ENCODE peak calls at places on chromosomes 4 and X, in eight cellular contexts. One of them, this sample, is unnamed.

GRCh38 chrX:118548831-118549230 is 53.2 kb downstream of the DOCK11 start:
- DNase-seq in glutamatergic neuron: no peak
- DNase-seq in lower leg skin: no peak
- DNase-seq in transverse colon: no peak
- DNase-seq in CD4-positive, alpha-beta T cell: no peak
- DNase-seq in lung: no peak
- DNase-seq in upper lobe of left lung: no peak
- DNase-seq in H1: no peak
- DNase-seq in this sample: no peak

GRCh38 chr4:71050809-71051208 is 57.4 kb downstream of the DCK start:
- DNase-seq in glutamatergic neuron: no peak
- DNase-seq in lower leg skin: no peak
- DNase-seq in transverse colon: no peak
- DNase-seq in CD4-positive, alpha-beta T cell: no peak
- DNase-seq in lung: no peak
- DNase-seq in upper lobe of left lung: no peak
- DNase-seq in H1: no peak
- DNase-seq in this sample: no peak

GRCh38 chrX:10077425-10078188 is 79.2 kb upstream of the CLCN4 start:
- DNase-seq in glutamatergic neuron: no peak
- DNase-seq in lower leg skin: no peak
- DNase-seq in transverse colon: no peak
- DNase-seq in CD4-positive, alpha-beta T cell: peak
- DNase-seq in lung: no peak
- DNase-seq in upper lobe of left lung: no peak
- DNase-seq in H1: no peak
- DNase-seq in this sample: no peak

GRCh38 chr4:130511776-130512175 is 1415.8 kb downstream of the C4orf33 start:
- DNase-seq in glutamatergic neuron: no peak
- DNase-seq in lower leg skin: no peak
- DNase-seq in transverse colon: no peak
- DNase-seq in CD4-positive, alpha-beta T cell: no peak
- DNase-seq in lung: no peak
- DNase-seq in upper lobe of left lung: no peak
- DNase-seq in H1: no peak
- DNase-seq in this sample: no peak

GRCh38 chr4:102858828-102859464 is 9.8 kb upstream of the CISD2 start:
- DNase-seq in glutamatergic neuron: no peak
- DNase-seq in lower leg skin: no peak
- DNase-seq in transverse colon: no peak
- DNase-seq in CD4-positive, alpha-beta T cell: no peak
- DNase-seq in lung: no peak
- DNase-seq in upper lobe of left lung: no peak
- DNase-seq in H1: no peak
- DNase-seq in this sample: no peak

GRCh38 chr4:113996599-113997177 is 17.2 kb upstream of the ARSJ start:
- DNase-seq in glutamatergic neuron: no peak
- DNase-seq in lower leg skin: no peak
- DNase-seq in transverse colon: no peak
- DNase-seq in CD4-positive, alpha-beta T cell: no peak
- DNase-seq in lung: no peak
- DNase-seq in upper lobe of left lung: no peak
- DNase-seq in H1: no peak
- DNase-seq in this sample: no peak

GRCh38 chrX:136781180-136781797 is 557 bp upstream of the ARHGEF6 start:
- DNase-seq in glutamatergic neuron: no peak
- DNase-seq in lower leg skin: no peak
- DNase-seq in transverse colon: no peak
- DNase-seq in CD4-positive, alpha-beta T cell: no peak
- DNase-seq in lung: no peak
- DNase-seq in upper lobe of left lung: no peak
- DNase-seq in H1: no peak
- DNase-seq in this sample: no peak

GRCh38 chrX:136094962-136095361 is 52.4 kb upstream of the FHL1 start:
- DNase-seq in glutamatergic neuron: no peak
- DNase-seq in lower leg skin: no peak
- DNase-seq in transverse colon: no peak
- DNase-seq in CD4-positive, alpha-beta T cell: no peak
- DNase-seq in lung: no peak
- DNase-seq in upper lobe of left lung: no peak
- DNase-seq in H1: no peak
- DNase-seq in this sample: no peak

GRCh38 chrX:43940811-43941210 is 32.4 kb downstream of the NDP start:
- DNase-seq in glutamatergic neuron: no peak
- DNase-seq in lower leg skin: no peak
- DNase-seq in transverse colon: no peak
- DNase-seq in CD4-positive, alpha-beta T cell: no peak
- DNase-seq in lung: no peak
- DNase-seq in upper lobe of left lung: no peak
- DNase-seq in H1: no peak
- DNase-seq in this sample: no peak

GRCh38 chr4:139828966-139829662 is 163.5 kb downstream of the MGST2 start:
- DNase-seq in glutamatergic neuron: no peak
- DNase-seq in lower leg skin: no peak
- DNase-seq in transverse colon: no peak
- DNase-seq in CD4-positive, alpha-beta T cell: no peak
- DNase-seq in lung: no peak
- DNase-seq in upper lobe of left lung: peak
- DNase-seq in H1: no peak
- DNase-seq in this sample: no peak

GRCh38 chr4:149634368-149634767 is 181.3 kb downstream of the IQCM start:
- DNase-seq in glutamatergic neuron: no peak
- DNase-seq in lower leg skin: no peak
- DNase-seq in transverse colon: no peak
- DNase-seq in CD4-positive, alpha-beta T cell: no peak
- DNase-seq in lung: no peak
- DNase-seq in upper lobe of left lung: no peak
- DNase-seq in H1: no peak
- DNase-seq in this sample: no peak

GRCh38 chrX:111823068-111823467 is 52.9 kb upstream of the TRPC5OS start:
- DNase-seq in glutamatergic neuron: peak
- DNase-seq in lower leg skin: no peak
- DNase-seq in transverse colon: no peak
- DNase-seq in CD4-positive, alpha-beta T cell: no peak
- DNase-seq in lung: no peak
- DNase-seq in upper lobe of left lung: no peak
- DNase-seq in H1: peak
- DNase-seq in this sample: no peak
- TF ChIP-seq CTCF in glutamatergic neuron: peak
- TF ChIP-seq CTCF in lower leg skin: no peak
- TF ChIP-seq CTCF in transverse colon: no peak
- TF ChIP-seq CTCF in CD4-positive, alpha-beta T cell: no peak
- TF ChIP-seq CTCF in lung: no peak
- TF ChIP-seq CTCF in upper lobe of left lung: no peak
- TF ChIP-seq CTCF in H1: peak
- TF ChIP-seq CTCF in this sample: no peak

GRCh38 chr4:186617921-186618320 is 62.6 kb upstream of the MTNR1A start:
- DNase-seq in glutamatergic neuron: no peak
- DNase-seq in lower leg skin: no peak
- DNase-seq in transverse colon: no peak
- DNase-seq in CD4-positive, alpha-beta T cell: no peak
- DNase-seq in lung: no peak
- DNase-seq in upper lobe of left lung: no peak
- DNase-seq in H1: no peak
- DNase-seq in this sample: no peak

GRCh38 chr4:186623546-186623945 is 68.2 kb upstream of the MTNR1A start:
- DNase-seq in glutamatergic neuron: no peak
- DNase-seq in lower leg skin: no peak
- DNase-seq in transverse colon: no peak
- DNase-seq in CD4-positive, alpha-beta T cell: no peak
- DNase-seq in lung: no peak
- DNase-seq in upper lobe of left lung: no peak
- DNase-seq in H1: no peak
- DNase-seq in this sample: no peak

GRCh38 chr4:186624951-186625350 is 69.6 kb upstream of the MTNR1A start:
- DNase-seq in glutamatergic neuron: no peak
- DNase-seq in lower leg skin: no peak
- DNase-seq in transverse colon: no peak
- DNase-seq in CD4-positive, alpha-beta T cell: no peak
- DNase-seq in lung: no peak
- DNase-seq in upper lobe of left lung: no peak
- DNase-seq in H1: no peak
- DNase-seq in this sample: no peak

GRCh38 chr4:186622788-186623464 is 67.6 kb upstream of the MTNR1A start:
- DNase-seq in glutamatergic neuron: no peak
- DNase-seq in lower leg skin: no peak
- DNase-seq in transverse colon: no peak
- DNase-seq in CD4-positive, alpha-beta T cell: no peak
- DNase-seq in lung: no peak
- DNase-seq in upper lobe of left lung: no peak
- DNase-seq in H1: no peak
- DNase-seq in this sample: no peak

DNA sequence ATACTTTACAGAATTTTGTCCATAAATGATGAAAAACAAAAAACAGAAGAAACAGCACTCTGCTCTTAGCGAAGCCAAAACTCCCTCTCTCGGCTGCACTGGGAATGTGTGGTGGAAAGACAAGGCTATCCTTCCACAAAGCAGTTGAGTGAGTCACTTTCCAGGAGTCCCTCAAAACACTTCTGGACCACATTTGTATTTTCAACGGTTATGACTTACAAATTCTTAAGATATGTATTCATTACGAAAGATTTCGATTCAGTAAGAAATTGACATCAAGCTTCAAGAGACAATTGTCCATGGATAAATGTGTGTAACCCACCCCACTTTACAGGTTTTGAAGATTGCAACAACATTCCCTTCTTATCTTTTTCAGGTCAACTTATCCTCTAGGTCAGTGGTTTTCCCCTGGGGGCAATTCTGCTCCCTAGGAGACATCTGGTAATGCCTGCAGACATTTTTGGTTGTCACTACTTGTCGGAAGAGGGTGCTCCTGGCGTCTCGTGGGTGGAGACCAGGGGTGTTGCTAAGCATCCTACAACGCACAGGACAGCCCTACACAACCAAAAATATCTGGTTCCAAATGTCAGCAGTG is 66.7 kb upstream of the MTNR1A start:
- DNase-seq in glutamatergic neuron: no peak
- DNase-seq in lower leg skin: no peak
- DNase-seq in transverse colon: no peak
- DNase-seq in CD4-positive, alpha-beta T cell: no peak
- DNase-seq in lung: no peak
- DNase-seq in upper lobe of left lung: no peak
- DNase-seq in H1: no peak
- DNase-seq in this sample: no peak
- TF ChIP-seq CTCF in glutamatergic neuron: no peak
- TF ChIP-seq CTCF in lower leg skin: no peak
- TF ChIP-seq CTCF in transverse colon: no peak
- TF ChIP-seq CTCF in CD4-positive, alpha-beta T cell: no peak
- TF ChIP-seq CTCF in lung: no peak
- TF ChIP-seq CTCF in upper lobe of left lung: no peak
- TF ChIP-seq CTCF in H1: no peak
- TF ChIP-seq CTCF in this sample: no peak

DNA sequence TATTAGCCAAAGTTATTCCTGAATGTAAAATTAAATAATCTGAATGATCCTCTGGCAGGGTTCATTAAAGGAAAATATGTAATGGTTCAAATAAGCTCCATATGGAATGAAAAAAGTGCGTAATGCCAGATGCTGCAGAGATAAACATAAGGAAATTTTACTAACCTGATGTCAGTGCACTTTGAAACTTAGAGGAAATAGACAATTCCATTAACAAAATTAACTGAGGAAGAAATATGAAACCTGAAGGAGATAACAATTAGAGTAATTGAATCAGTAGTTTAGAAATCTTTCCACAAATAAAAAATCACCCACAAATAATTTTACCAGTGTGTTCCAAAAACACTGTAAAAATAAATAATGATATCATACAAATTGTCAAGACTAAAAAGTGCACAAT is 387.5 kb downstream of the GRIA2 start:
- DNase-seq in glutamatergic neuron: no peak
- DNase-seq in lower leg skin: no peak
- DNase-seq in transverse colon: no peak
- DNase-seq in CD4-positive, alpha-beta T cell: no peak
- DNase-seq in lung: no peak
- DNase-seq in upper lobe of left lung: no peak
- DNase-seq in H1: no peak
- DNase-seq in this sample: no peak
- TF ChIP-seq CTCF in glutamatergic neuron: no peak
- TF ChIP-seq CTCF in lower leg skin: no peak
- TF ChIP-seq CTCF in transverse colon: no peak
- TF ChIP-seq CTCF in CD4-positive, alpha-beta T cell: no peak
- TF ChIP-seq CTCF in lung: no peak
- TF ChIP-seq CTCF in upper lobe of left lung: no peak
- TF ChIP-seq CTCF in H1: no peak
- TF ChIP-seq CTCF in this sample: no peak

GRCh38 chr4:25190407-25190806 is 30.2 kb upstream of the SEPSECS start:
- DNase-seq in glutamatergic neuron: no peak
- DNase-seq in lower leg skin: no peak
- DNase-seq in transverse colon: peak
- DNase-seq in CD4-positive, alpha-beta T cell: no peak
- DNase-seq in lung: no peak
- DNase-seq in upper lobe of left lung: no peak
- DNase-seq in H1: no peak
- DNase-seq in this sample: no peak
- TF ChIP-seq CTCF in glutamatergic neuron: no peak
- TF ChIP-seq CTCF in lower leg skin: no peak
- TF ChIP-seq CTCF in transverse colon: no peak
- TF ChIP-seq CTCF in CD4-positive, alpha-beta T cell: no peak
- TF ChIP-seq CTCF in lung: no peak
- TF ChIP-seq CTCF in upper lobe of left lung: no peak
- TF ChIP-seq CTCF in H1: peak
- TF ChIP-seq CTCF in this sample: no peak

GRCh38 chrX:11908371-11908770 is 150.3 kb downstream of the MSL3 start:
- DNase-seq in glutamatergic neuron: no peak
- DNase-seq in lower leg skin: no peak
- DNase-seq in transverse colon: no peak
- DNase-seq in CD4-positive, alpha-beta T cell: no peak
- DNase-seq in lung: no peak
- DNase-seq in upper lobe of left lung: no peak
- DNase-seq in H1: no peak
- DNase-seq in this sample: no peak
- TF ChIP-seq CTCF in glutamatergic neuron: peak
- TF ChIP-seq CTCF in lower leg skin: no peak
- TF ChIP-seq CTCF in transverse colon: peak
- TF ChIP-seq CTCF in CD4-positive, alpha-beta T cell: no peak
- TF ChIP-seq CTCF in lung: no peak
- TF ChIP-seq CTCF in upper lobe of left lung: no peak
- TF ChIP-seq CTCF in H1: peak
- TF ChIP-seq CTCF in this sample: no peak

This sample was measured in activated B cell treated with CpG ODN at 0.5 μM for 24 hours.